ENCODE peak calls at places on chromosomes 16 and 17, in ten cellular contexts. H is adrenal gland, O is HCT116, X is stomach, M is body of pancreas, P is NB4, V is ovary, J is H54, C is esophagus squamous epithelium, W is sigmoid colon. T is an unnamed sample.

GRCh38 chr17:36943250-36944220 is 5.2 kb upstream of the AATF start:
- DNase-seq in W (no peak), X (no peak), P (no peak), H (no peak), J (no peak), C (no peak), M (no peak), V (no peak), O (no peak), T (no peak)

GRCh38 chr17:59141860-59142259 is 13.1 kb downstream of the SKA2 start:
- DNase-seq in H (no peak), J (no peak), C (no peak), V (no peak), M (no peak), P (no peak), W (no peak), X (no peak), O (no peak), T (no peak)

GRCh38 chr17:28612936-28613872 is 781 bp downstream of the RSKR start:
- DNase-seq in W (no peak), J (no peak), O (no peak), H (peak; percentile 40), P (peak; percentile 65), V (no peak), M (peak; percentile 57), X (peak; percentile 33), C (no peak), T (peak; percentile 58)

GRCh38 chr16:24359490-24359889 is 103.4 kb downstream of the CACNG3 start:
- DNase-seq in J (no peak), W (no peak), O (no peak), H (no peak), P (no peak), X (no peak), M (no peak), C (no peak), V (no peak), T (no peak)

GRCh38 chr16:57627184-57627871 is 1.1 kb upstream of the ADGRG1 start:
- DNase-seq in J (peak; percentile 79), W (no peak), H (peak; percentile 49), P (peak; percentile 35), M (no peak), O (no peak), V (no peak), C (no peak), X (no peak), T (no peak)

GRCh38 chr16:919658-920631 is 50.8 kb downstream of the LMF1 start:
- DNase-seq in V (no peak), P (no peak), O (no peak), J (no peak), W (peak; percentile 77), C (no peak), H (no peak), M (no peak), X (no peak), T (no peak)

GRCh38 chr17:6523330-6523729 is 33.0 kb downstream of the PITPNM3 start:
- DNase-seq in W (peak; percentile 49), M (no peak), C (no peak), P (no peak), X (no peak), H (peak; percentile 38), O (peak; percentile 32), J (peak; percentile 69), V (no peak), T (no peak)

GRCh38 chr17:74514632-74515035 is 16.6 kb downstream of the CD300LB start:
- DNase-seq in X (peak; percentile 25), H (no peak), P (no peak), C (no peak), V (no peak), W (peak; percentile 29), J (no peak), M (peak; percentile 45), O (no peak), T (no peak)

GRCh38 chr17:73320601-73321264 is 8.9 kb upstream of the CDC42EP4 start:
- DNase-seq in H (peak; percentile 51), J (no peak), X (no peak), V (no peak), O (no peak), P (no peak), C (no peak), M (no peak), W (no peak), T (no peak)

GRCh38 chr16:64440421-64440831 is 681.4 kb downstream of the CDH11 start:
- DNase-seq in W (no peak), X (no peak), P (no peak), M (peak; percentile 6), V (no peak), O (no peak), J (peak; percentile 6), H (peak; percentile 11), C (no peak), T (no peak)

GRCh38 chr17:50459081-50459676 is 9.5 kb downstream of the CHAD start:
- DNase-seq in O (peak; percentile 15), V (no peak), X (no peak), W (no peak), C (no peak), M (no peak), J (no peak), P (peak; percentile 91), H (peak; percentile 50), T (no peak)
- TF ChIP-seq POLR2A in O (no peak), V (no peak), X (no peak), W (no peak), C (no peak), M (no peak), J (no peak), P (no peak), H (no peak), T (no peak)

GRCh38 chr17:29617125-29617480 is 5.6 kb downstream of the CORO6 start:
- DNase-seq in O (peak; percentile 67), H (peak; percentile 77), V (peak; percentile 71), X (peak; percentile 83), C (peak; percentile 44), W (peak; percentile 89), J (no peak), P (peak; percentile 94), M (peak; percentile 74), T (peak; percentile 87)

GRCh38 chr17:29615048-29615385 is 7.7 kb downstream of the CORO6 start:
- DNase-seq in V (peak; percentile 49), H (peak; percentile 28), W (no peak), P (peak; percentile 62), X (no peak), J (no peak), C (no peak), M (peak; percentile 16), O (no peak), T (peak; percentile 68)

GRCh38 chr17:29614345-29615047 is 8.2 kb downstream of the CORO6 start:
- DNase-seq in J (no peak), V (peak; percentile 43), H (no peak), O (no peak), M (no peak), C (no peak), W (no peak), P (no peak), X (no peak), T (no peak)

GRCh38 chr17:29616300-29617048 is 6.2 kb downstream of the CORO6 start:
- DNase-seq in P (peak; percentile 29), V (peak; percentile 38), J (no peak), M (no peak), W (no peak), H (no peak), C (no peak), X (no peak), O (no peak), T (peak; percentile 32)

DNA sequence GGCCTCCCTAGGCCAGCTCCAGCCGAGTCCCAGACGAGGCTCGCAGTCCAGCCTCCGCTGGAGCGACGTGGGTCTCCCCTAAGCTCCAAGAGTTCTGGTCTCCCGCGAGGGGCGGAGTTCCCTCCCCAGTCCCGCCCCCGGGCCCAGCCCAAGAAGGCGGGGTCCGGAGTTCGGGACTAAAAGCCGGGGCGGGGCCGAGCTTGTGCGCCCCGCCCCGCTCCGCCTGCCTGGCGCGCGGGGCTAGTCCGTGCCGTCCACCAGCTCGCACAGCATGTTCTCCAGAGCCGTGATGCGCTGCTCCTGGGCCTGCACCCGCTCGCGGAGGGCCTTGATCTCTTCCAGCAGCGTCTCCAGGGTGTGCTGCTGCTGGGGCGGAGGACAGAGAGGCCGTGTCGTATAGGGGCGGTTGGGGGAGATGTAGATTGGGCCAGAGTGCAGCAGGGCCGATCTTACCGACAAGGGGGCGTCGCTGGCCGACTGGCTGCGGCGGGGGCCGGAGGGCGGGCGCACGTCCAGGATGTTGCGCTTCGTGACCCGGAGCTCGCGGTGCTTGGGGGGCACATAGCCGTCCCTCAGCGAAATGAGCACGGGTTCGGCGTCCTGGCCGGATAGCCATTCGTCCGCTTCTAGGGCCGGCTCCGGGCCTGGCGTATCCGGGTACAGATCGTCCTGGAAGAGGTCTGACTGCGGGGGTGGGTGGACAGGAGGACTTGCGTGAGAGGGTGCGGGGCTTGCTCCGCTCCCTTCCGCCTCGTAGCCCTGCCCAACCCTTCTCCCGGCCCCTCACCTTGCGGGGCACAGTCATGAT is 7.0 kb downstream of the CORO6 start:
- DNase-seq in H (peak; percentile 77), P (peak; percentile 89), C (no peak), O (no peak), V (peak; percentile 90), W (peak; percentile 94), M (peak; percentile 90), J (no peak), X (peak; percentile 92), T (peak; percentile 86)
- TF ChIP-seq POLR2A in H (no peak), P (no peak), C (peak; percentile 46), O (no peak), V (no peak), W (no peak), M (peak; percentile 36), J (no peak), X (no peak), T (no peak)

DNA sequence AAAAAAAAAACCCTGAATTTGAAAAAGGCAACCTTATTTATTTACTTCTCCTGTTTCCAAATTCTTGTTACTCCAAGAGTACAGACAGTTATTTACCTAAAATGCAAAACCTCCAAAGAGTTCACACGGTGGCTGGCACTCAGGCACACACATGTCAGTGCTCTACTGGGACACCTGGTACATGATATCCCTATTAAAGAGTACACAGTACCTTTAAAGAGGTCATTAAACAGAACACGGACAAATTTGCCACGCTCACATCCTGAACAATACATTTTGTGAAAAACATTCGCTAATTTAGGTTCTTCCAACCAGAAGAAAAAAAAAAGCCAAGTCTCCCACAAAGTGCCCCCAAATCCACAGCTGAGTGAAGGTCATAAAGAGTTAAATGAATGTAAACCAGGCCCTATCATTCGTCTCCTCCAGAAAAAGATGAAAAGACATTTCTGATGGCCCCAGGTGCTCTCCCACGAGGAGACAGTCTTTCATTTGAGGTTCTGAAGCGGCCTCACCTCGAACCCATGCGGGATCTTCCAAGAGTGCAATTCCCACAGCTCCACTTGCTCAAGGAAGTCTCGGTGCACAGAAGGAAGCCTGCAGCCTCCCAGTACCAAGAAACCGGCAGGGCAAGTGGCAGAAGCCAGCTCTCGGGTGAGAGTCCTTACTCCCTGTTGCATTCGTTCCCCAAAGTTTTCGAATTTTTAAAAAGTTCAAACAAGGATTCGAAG is 993 bp downstream of the ERN1 start:
- DNase-seq in W (peak; percentile 74), M (peak; percentile 69), H (peak; percentile 45), O (no peak), P (peak; percentile 29), J (peak; percentile 54), X (peak; percentile 53), V (peak; percentile 52), C (no peak), T (no peak)
- TF ChIP-seq POLR2A in W (no peak), M (peak; percentile 63), H (no peak), O (no peak), P (no peak), J (no peak), X (no peak), V (no peak), C (no peak), T (no peak)

GRCh38 chr16:19555186-19555937 is at the start of gene VPS35L:
- DNase-seq in X (peak; percentile 97), M (peak; percentile 98), O (peak; percentile 91), P (peak; percentile 97), H (peak; percentile 98), V (peak; percentile 99), W (peak; percentile 98), J (peak; percentile 89), C (peak; percentile 98), T (peak; percentile 99)
- TF ChIP-seq POLR2A in X (peak; percentile 8), M (peak; percentile 75), O (no peak), P (no peak), H (no peak), V (no peak), W (peak; percentile 22), J (peak; percentile 72), C (no peak), T (peak; percentile 71)